ENCODE peak calls at places on chromosomes 3 and 15, in nine cellular contexts. One of them, this sample, is unnamed.

GRCh38 chr3:152352559-152352958 is 83.8 kb downstream of the MBNL1 start:
- DNase-seq in heart left ventricle: no peak
- DNase-seq in fibroblast of mammary gland: peak; percentile 72
- DNase-seq in colonic mucosa: no peak
- DNase-seq in NT2/D1: no peak
- DNase-seq in hepatocyte: no peak
- DNase-seq in adrenal gland: no peak
- DNase-seq in neural progenitor cell: peak; percentile 5
- DNase-seq in PC-9: no peak
- DNase-seq in this sample: no peak

GRCh38 chr3:158791259-158791920 is 10.5 kb upstream of the MFSD1 start:
- DNase-seq in heart left ventricle: no peak
- DNase-seq in fibroblast of mammary gland: peak; percentile 82
- DNase-seq in colonic mucosa: no peak
- DNase-seq in NT2/D1: no peak
- DNase-seq in hepatocyte: peak; percentile 81
- DNase-seq in adrenal gland: no peak
- DNase-seq in neural progenitor cell: peak; percentile 75
- DNase-seq in PC-9: peak; percentile 64
- DNase-seq in this sample: no peak

GRCh38 chr3:98734737-98735136 is 28.4 kb upstream of the ST3GAL6 start:
- DNase-seq in heart left ventricle: no peak
- DNase-seq in fibroblast of mammary gland: no peak
- DNase-seq in colonic mucosa: no peak
- DNase-seq in NT2/D1: no peak
- DNase-seq in hepatocyte: no peak
- DNase-seq in adrenal gland: no peak
- DNase-seq in neural progenitor cell: no peak
- DNase-seq in PC-9: no peak
- DNase-seq in this sample: peak; percentile 91

GRCh38 chr15:56732881-56733130 is 503 bp downstream of the ZNF280D start:
- DNase-seq in heart left ventricle: no peak
- DNase-seq in fibroblast of mammary gland: no peak
- DNase-seq in colonic mucosa: peak; percentile 45
- DNase-seq in NT2/D1: no peak
- DNase-seq in hepatocyte: no peak
- DNase-seq in adrenal gland: peak; percentile 65
- DNase-seq in neural progenitor cell: no peak
- DNase-seq in PC-9: no peak
- DNase-seq in this sample: no peak

GRCh38 chr3:141969711-141970110 is 93.3 kb downstream of the ATP1B3 start:
- DNase-seq in heart left ventricle: no peak
- DNase-seq in fibroblast of mammary gland: no peak
- DNase-seq in colonic mucosa: no peak
- DNase-seq in NT2/D1: no peak
- DNase-seq in hepatocyte: no peak
- DNase-seq in adrenal gland: no peak
- DNase-seq in neural progenitor cell: no peak
- DNase-seq in PC-9: no peak
- DNase-seq in this sample: no peak

GRCh38 chr15:46652256-46652655 is 1017.4 kb downstream of the SQOR start:
- DNase-seq in heart left ventricle: no peak
- DNase-seq in fibroblast of mammary gland: no peak
- DNase-seq in colonic mucosa: no peak
- DNase-seq in NT2/D1: no peak
- DNase-seq in hepatocyte: no peak
- DNase-seq in adrenal gland: no peak
- DNase-seq in neural progenitor cell: peak; percentile 58
- DNase-seq in PC-9: no peak
- DNase-seq in this sample: no peak

GRCh38 chr3:62065985-62066693 is 307.2 kb downstream of the FEZF2 start:
- DNase-seq in heart left ventricle: no peak
- DNase-seq in fibroblast of mammary gland: peak; percentile 84
- DNase-seq in colonic mucosa: no peak
- DNase-seq in NT2/D1: no peak
- DNase-seq in hepatocyte: peak; percentile 24
- DNase-seq in adrenal gland: no peak
- DNase-seq in neural progenitor cell: no peak
- DNase-seq in PC-9: no peak
- DNase-seq in this sample: no peak

GRCh38 chr3:116929534-116930222 is 220.1 kb downstream of the TUSC7 start:
- DNase-seq in heart left ventricle: no peak
- DNase-seq in fibroblast of mammary gland: peak; percentile 30
- DNase-seq in colonic mucosa: no peak
- DNase-seq in NT2/D1: no peak
- DNase-seq in hepatocyte: no peak
- DNase-seq in adrenal gland: no peak
- DNase-seq in neural progenitor cell: no peak
- DNase-seq in PC-9: no peak
- DNase-seq in this sample: no peak

GRCh38 chr15:101269479-101270223 is 7.6 kb downstream of the SELENOS start:
- DNase-seq in heart left ventricle: peak; percentile 62
- DNase-seq in fibroblast of mammary gland: no peak
- DNase-seq in colonic mucosa: no peak
- DNase-seq in NT2/D1: no peak
- DNase-seq in hepatocyte: no peak
- DNase-seq in adrenal gland: no peak
- DNase-seq in neural progenitor cell: peak; percentile 31
- DNase-seq in PC-9: no peak
- DNase-seq in this sample: peak; percentile 47

GRCh38 chr3:121411554-121411953 is 134.2 kb downstream of the POLQ start:
- DNase-seq in heart left ventricle: no peak
- DNase-seq in fibroblast of mammary gland: peak; percentile 30
- DNase-seq in colonic mucosa: no peak
- DNase-seq in NT2/D1: no peak
- DNase-seq in hepatocyte: no peak
- DNase-seq in adrenal gland: no peak
- DNase-seq in neural progenitor cell: no peak
- DNase-seq in PC-9: no peak
- DNase-seq in this sample: no peak

GRCh38 chr3:159978353-159978752 is 10.3 kb upstream of the IL12A start:
- DNase-seq in heart left ventricle: peak; percentile 57
- DNase-seq in fibroblast of mammary gland: no peak
- DNase-seq in colonic mucosa: peak; percentile 49
- DNase-seq in NT2/D1: no peak
- DNase-seq in hepatocyte: peak; percentile 65
- DNase-seq in adrenal gland: no peak
- DNase-seq in neural progenitor cell: no peak
- DNase-seq in PC-9: no peak
- DNase-seq in this sample: no peak

GRCh38 chr3:160564205-160564922 is 1.0 kb downstream of the KPNA4 start:
- DNase-seq in heart left ventricle: no peak
- DNase-seq in fibroblast of mammary gland: no peak
- DNase-seq in colonic mucosa: peak; percentile 31
- DNase-seq in NT2/D1: no peak
- DNase-seq in hepatocyte: peak; percentile 39
- DNase-seq in adrenal gland: no peak
- DNase-seq in neural progenitor cell: peak; percentile 41
- DNase-seq in PC-9: no peak
- DNase-seq in this sample: no peak

GRCh38 chr3:134937256-134938023 is 142.4 kb downstream of the EPHB1 start:
- DNase-seq in heart left ventricle: no peak
- DNase-seq in fibroblast of mammary gland: peak; percentile 8
- DNase-seq in colonic mucosa: no peak
- DNase-seq in NT2/D1: peak; percentile 76
- DNase-seq in hepatocyte: peak; percentile 11
- DNase-seq in adrenal gland: peak; percentile 54
- DNase-seq in neural progenitor cell: peak; percentile 97
- DNase-seq in PC-9: no peak
- DNase-seq in this sample: no peak

GRCh38 chr3:148232409-148232808 is 465.3 kb upstream of the AGTR1 start:
- DNase-seq in heart left ventricle: no peak
- DNase-seq in fibroblast of mammary gland: no peak
- DNase-seq in colonic mucosa: no peak
- DNase-seq in NT2/D1: no peak
- DNase-seq in hepatocyte: no peak
- DNase-seq in adrenal gland: no peak
- DNase-seq in neural progenitor cell: no peak
- DNase-seq in PC-9: no peak
- DNase-seq in this sample: peak; percentile 7

GRCh38 chr3:174334111-174334510 is 525.0 kb upstream of the NAALADL2 start:
- DNase-seq in heart left ventricle: no peak
- DNase-seq in fibroblast of mammary gland: no peak
- DNase-seq in colonic mucosa: no peak
- DNase-seq in NT2/D1: no peak
- DNase-seq in hepatocyte: no peak
- DNase-seq in adrenal gland: no peak
- DNase-seq in neural progenitor cell: no peak
- DNase-seq in PC-9: no peak
- DNase-seq in this sample: no peak

GRCh38 chr3:37620071-37620635 is 241.5 kb upstream of the CTDSPL start:
- DNase-seq in heart left ventricle: no peak
- DNase-seq in fibroblast of mammary gland: no peak
- DNase-seq in colonic mucosa: no peak
- DNase-seq in NT2/D1: no peak
- DNase-seq in hepatocyte: no peak
- DNase-seq in adrenal gland: no peak
- DNase-seq in neural progenitor cell: no peak
- DNase-seq in PC-9: no peak
- DNase-seq in this sample: no peak

GRCh38 chr3:128884992-128885391 is 5.6 kb downstream of the ACAD9 start:
- DNase-seq in heart left ventricle: no peak
- DNase-seq in fibroblast of mammary gland: no peak
- DNase-seq in colonic mucosa: no peak
- DNase-seq in NT2/D1: no peak
- DNase-seq in hepatocyte: no peak
- DNase-seq in adrenal gland: no peak
- DNase-seq in neural progenitor cell: no peak
- DNase-seq in PC-9: no peak
- DNase-seq in this sample: no peak
- H3K4me3 ChIP-seq in heart left ventricle: no peak overlapping the region
- H3K4me3 ChIP-seq in fibroblast of mammary gland: no peak overlapping the region
- H3K4me3 ChIP-seq in colonic mucosa: no peak overlapping the region
- H3K4me3 ChIP-seq in NT2/D1: no peak overlapping the region
- H3K4me3 ChIP-seq in hepatocyte: no peak overlapping the region
- H3K4me3 ChIP-seq in adrenal gland: no peak overlapping the region
- H3K4me3 ChIP-seq in neural progenitor cell: no peak overlapping the region
- H3K4me3 ChIP-seq in PC-9: no peak overlapping the region
- H3K4me3 ChIP-seq in this sample: no peak overlapping the region

GRCh38 chr3:33360136-33360825 is 79.9 kb downstream of the UBP1 start:
- DNase-seq in heart left ventricle: no peak
- DNase-seq in fibroblast of mammary gland: peak; percentile 70
- DNase-seq in colonic mucosa: no peak
- DNase-seq in NT2/D1: no peak
- DNase-seq in hepatocyte: no peak
- DNase-seq in adrenal gland: no peak
- DNase-seq in neural progenitor cell: no peak
- DNase-seq in PC-9: peak; percentile 87
- DNase-seq in this sample: peak; percentile 19

GRCh38 chr3:33358172-33358781 is 81.0 kb downstream of the FBXL2 start:
- DNase-seq in heart left ventricle: no peak
- DNase-seq in fibroblast of mammary gland: no peak
- DNase-seq in colonic mucosa: no peak
- DNase-seq in NT2/D1: no peak
- DNase-seq in hepatocyte: no peak
- DNase-seq in adrenal gland: no peak
- DNase-seq in neural progenitor cell: no peak
- DNase-seq in PC-9: no peak
- DNase-seq in this sample: no peak

GRCh38 chr3:33355611-33356010 is 78.4 kb downstream of the FBXL2 start:
- DNase-seq in heart left ventricle: no peak
- DNase-seq in fibroblast of mammary gland: peak; percentile 76
- DNase-seq in colonic mucosa: peak; percentile 27
- DNase-seq in NT2/D1: no peak
- DNase-seq in hepatocyte: peak; percentile 68
- DNase-seq in adrenal gland: no peak
- DNase-seq in neural progenitor cell: no peak
- DNase-seq in PC-9: no peak
- DNase-seq in this sample: no peak
- H3K4me3 ChIP-seq in heart left ventricle: no peak overlapping the region
- H3K4me3 ChIP-seq in fibroblast of mammary gland: no peak overlapping the region
- H3K4me3 ChIP-seq in colonic mucosa: no peak overlapping the region
- H3K4me3 ChIP-seq in NT2/D1: no peak overlapping the region
- H3K4me3 ChIP-seq in hepatocyte: no peak overlapping the region
- H3K4me3 ChIP-seq in adrenal gland: no peak overlapping the region
- H3K4me3 ChIP-seq in neural progenitor cell: no peak overlapping the region
- H3K4me3 ChIP-seq in PC-9: no peak overlapping the region
- H3K4me3 ChIP-seq in this sample: no peak overlapping the region

DNA sequence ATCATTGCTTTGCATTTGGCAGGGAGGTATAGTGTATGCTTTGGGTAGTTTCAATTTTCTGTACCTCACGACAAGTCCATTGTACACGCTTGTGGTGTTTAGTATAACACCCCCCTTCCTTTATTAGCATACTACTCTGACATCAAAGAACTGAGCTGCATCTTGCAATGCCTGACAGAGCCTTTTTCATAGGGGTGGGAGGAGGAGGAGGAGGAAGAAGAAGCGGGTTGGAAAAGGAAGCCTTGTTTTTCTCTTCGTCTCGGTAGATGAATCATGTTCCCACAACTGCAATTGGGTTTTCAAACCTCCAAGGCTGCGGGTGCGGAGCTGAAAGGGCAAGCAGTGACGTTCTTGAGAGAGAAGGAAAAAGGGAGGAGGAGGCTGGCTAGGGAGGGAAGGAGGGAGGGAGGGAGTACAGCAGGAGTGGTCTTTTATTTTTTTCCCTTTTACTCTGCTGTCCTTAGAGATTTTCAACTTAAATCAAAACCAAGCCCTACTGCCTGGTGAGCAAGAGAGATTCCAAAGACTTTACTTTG is 175.7 kb downstream of the KLHL25 start:
- DNase-seq in heart left ventricle: peak; percentile 84
- DNase-seq in fibroblast of mammary gland: peak; percentile 99
- DNase-seq in colonic mucosa: peak; percentile 49
- DNase-seq in NT2/D1: peak; percentile 56
- DNase-seq in hepatocyte: peak; percentile 75
- DNase-seq in adrenal gland: peak; percentile 92
- DNase-seq in neural progenitor cell: peak; percentile 63
- DNase-seq in PC-9: no peak
- DNase-seq in this sample: peak; percentile 82
- H3K4me3 ChIP-seq in heart left ventricle: peak overlapping the region; percentile 52
- H3K4me3 ChIP-seq in fibroblast of mammary gland: peak overlapping the region; percentile 70
- H3K4me3 ChIP-seq in colonic mucosa: peak overlapping the region; percentile 24
- H3K4me3 ChIP-seq in NT2/D1: no peak overlapping the region
- H3K4me3 ChIP-seq in hepatocyte: no peak overlapping the region
- H3K4me3 ChIP-seq in adrenal gland: peak overlapping the region; percentile 36
- H3K4me3 ChIP-seq in neural progenitor cell: peak overlapping the region; percentile 31
- H3K4me3 ChIP-seq in PC-9: no peak overlapping the region
- H3K4me3 ChIP-seq in this sample: no peak overlapping the region

DNA sequence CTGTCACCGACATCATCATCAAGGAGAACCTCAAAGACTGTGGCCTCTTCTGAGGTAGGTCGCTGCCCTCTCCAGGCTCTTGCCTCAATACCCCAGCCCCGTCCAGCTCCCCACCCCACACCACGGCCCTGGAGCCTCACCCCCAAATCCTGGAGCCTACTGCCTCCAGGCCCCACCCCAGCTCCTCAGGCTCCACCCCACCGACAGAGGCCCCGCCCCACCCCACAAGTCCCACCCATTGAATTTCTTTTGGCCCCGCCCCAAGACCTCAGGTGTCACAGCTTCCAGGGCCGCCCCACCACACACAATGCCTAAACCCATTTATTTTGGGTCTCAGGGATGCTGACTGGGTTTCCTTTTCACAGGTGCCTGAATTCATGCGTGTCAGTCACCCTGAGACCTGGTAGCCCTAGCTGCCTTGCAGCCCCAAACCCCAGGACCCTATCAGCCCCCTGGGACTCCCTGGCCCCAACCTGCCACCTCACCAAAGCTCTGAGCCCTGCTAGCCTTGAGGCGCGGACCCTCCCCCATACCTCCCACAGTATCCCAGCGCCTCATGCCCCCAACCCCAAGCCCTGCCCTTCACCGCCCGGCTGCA is 3.6 kb downstream of the GNAT1 start:
- DNase-seq in heart left ventricle: no peak
- DNase-seq in fibroblast of mammary gland: no peak
- DNase-seq in colonic mucosa: no peak
- DNase-seq in NT2/D1: no peak
- DNase-seq in hepatocyte: peak; percentile 52
- DNase-seq in adrenal gland: no peak
- DNase-seq in neural progenitor cell: no peak
- DNase-seq in PC-9: no peak
- DNase-seq in this sample: no peak
- H3K4me3 ChIP-seq in heart left ventricle: no peak overlapping the region
- H3K4me3 ChIP-seq in fibroblast of mammary gland: no peak overlapping the region
- H3K4me3 ChIP-seq in colonic mucosa: no peak overlapping the region
- H3K4me3 ChIP-seq in NT2/D1: no peak overlapping the region
- H3K4me3 ChIP-seq in hepatocyte: no peak overlapping the region
- H3K4me3 ChIP-seq in adrenal gland: no peak overlapping the region
- H3K4me3 ChIP-seq in neural progenitor cell: no peak overlapping the region
- H3K4me3 ChIP-seq in PC-9: no peak overlapping the region
- H3K4me3 ChIP-seq in this sample: no peak overlapping the region

This sample was measured in trophoblast cell.